ENCODE peak calls at places on chromosomes 12 and 14, in ten cellular contexts. G is heart left ventricle; S is CD8-positive, alpha-beta memory T cell; C is astrocyte; W is PC-3; L is WERI-Rb-1; H is left ventricle myocardium inferior; B is AG04450; Y is ovary; U is uterus. Q is an unnamed sample.

GRCh38 chr12:123099556-123100192 is 51.2 kb downstream of the PITPNM2 start:
- DNase-seq in C (no peak), W (no peak), U (no peak), L (no peak), Y (no peak), S (no peak), B (no peak), H (no peak), G (peak; percentile 10), Q (no peak)

GRCh38 chr12:112182499-112182898 is 57.1 kb downstream of the TRAFD1 start:
- DNase-seq in L (no peak), B (no peak), S (no peak), H (no peak), U (no peak), G (no peak), W (no peak), C (no peak), Y (no peak), Q (no peak)

GRCh38 chr12:124296295-124296915 is 1.5 kb downstream of the RFLNA start:
- DNase-seq in S (no peak), C (no peak), U (no peak), Y (no peak), L (no peak), H (no peak), W (no peak), G (peak; percentile 51), B (no peak), Q (no peak)

GRCh38 chr14:75268638-75269550 is 9.7 kb upstream of the FOS start:
- DNase-seq in H (no peak), L (no peak), B (no peak), U (no peak), S (no peak), Y (no peak), W (no peak), G (no peak), C (no peak), Q (no peak)

GRCh38 chr14:68977741-68978549 is 1.2 kb downstream of the ACTN1 start:
- DNase-seq in S (peak; percentile 37), B (peak; percentile 96), U (peak; percentile 82), L (peak; percentile 43), W (peak; percentile 95), Y (peak; percentile 76), G (peak; percentile 82), H (peak; percentile 64), C (peak; percentile 92), Q (peak; percentile 90)

GRCh38 chr14:32480337-32480736 is 151.2 kb downstream of the AKAP6 start:
- DNase-seq in W (no peak), S (no peak), Y (no peak), U (no peak), G (no peak), L (no peak), B (no peak), H (no peak), C (peak; percentile 68), Q (no peak)

GRCh38 chr14:68217891-68218290 is 398.3 kb downstream of the RAD51B start:
- DNase-seq in Y (no peak), U (no peak), B (no peak), S (no peak), H (no peak), G (no peak), L (no peak), C (no peak), W (no peak), Q (no peak)

GRCh38 chr14:22521449-22522239 is 67.4 kb downstream of the DAD1 start:
- DNase-seq in Y (no peak), L (no peak), W (no peak), S (no peak), H (no peak), G (no peak), C (no peak), B (no peak), U (no peak), Q (no peak)

GRCh38 chr12:67111182-67111581 is 158.0 kb upstream of the CAND1 start:
- DNase-seq in C (no peak), W (no peak), H (no peak), S (no peak), U (no peak), Y (no peak), B (no peak), G (no peak), L (peak; percentile 89), Q (no peak)

GRCh38 chr12:105334568-105334967 is 4.1 kb downstream of the C12orf75 start:
- DNase-seq in Y (no peak), L (no peak), W (peak; percentile 48), H (no peak), U (no peak), C (peak; percentile 75), G (no peak), S (no peak), B (peak; percentile 57), Q (no peak)

GRCh38 chr14:102928412-102929348 is 6.2 kb downstream of the AMN start:
- DNase-seq in H (peak; percentile 58), Y (peak; percentile 56), W (no peak), S (peak; percentile 76), B (no peak), U (peak; percentile 51), C (peak; percentile 10), G (peak; percentile 80), L (peak; percentile 89), Q (no peak)

GRCh38 chr14:68939893-68940613 is 39.0 kb downstream of the ACTN1 start:
- DNase-seq in G (peak; percentile 82), C (peak; percentile 98), H (peak; percentile 80), S (no peak), L (peak; percentile 92), U (peak; percentile 77), B (peak; percentile 80), W (peak; percentile 68), Y (peak; percentile 33), Q (peak; percentile 94)

GRCh38 chr12:127487031-127487430 is 779.9 kb upstream of the TMEM132C start:
- DNase-seq in L (no peak), B (no peak), H (no peak), C (peak; percentile 51), S (no peak), Y (no peak), U (no peak), W (peak; percentile 88), G (no peak), Q (no peak)

GRCh38 chr12:98698603-98699463 is 53.7 kb downstream of the APAF1 start:
- DNase-seq in B (peak; percentile 11), S (no peak), L (peak; percentile 55), Y (peak; percentile 55), U (peak; percentile 51), G (peak; percentile 56), C (peak; percentile 40), W (peak; percentile 80), H (peak; percentile 41), Q (peak; percentile 24)

GRCh38 chr12:121114806-121115205 is 17.9 kb upstream of the P2RX7 start:
- DNase-seq in U (no peak), G (no peak), Y (no peak), C (no peak), W (peak; percentile 23), B (no peak), H (no peak), L (no peak), S (no peak), Q (no peak)

GRCh38 chr12:2634481-2634880 is 160.3 kb upstream of the FKBP4 start:
- DNase-seq in W (no peak), C (no peak), U (no peak), B (no peak), G (no peak), Y (no peak), S (no peak), H (no peak), L (no peak), Q (no peak)

GRCh38 chr14:65035049-65035448 is 48.4 kb downstream of the FNTB start:
- DNase-seq in G (peak; percentile 69), C (no peak), S (no peak), L (no peak), H (peak; percentile 54), W (no peak), B (no peak), U (peak; percentile 47), Y (peak; percentile 49), Q (peak; percentile 69)

GRCh38 chr12:91836696-91837095 is 308.9 kb downstream of the BTG1 start:
- DNase-seq in B (no peak), Y (no peak), H (no peak), W (no peak), C (no peak), G (no peak), U (no peak), L (no peak), S (no peak), Q (no peak)
- H3K4me3 ChIP-seq in B (no peak overlapping the region), Y (no peak overlapping the region), H (no peak overlapping the region), W (no peak overlapping the region), C (no peak overlapping the region), G (no peak overlapping the region), U (no peak overlapping the region), L (no peak overlapping the region), S (no peak overlapping the region), Q (no peak overlapping the region)

DNA sequence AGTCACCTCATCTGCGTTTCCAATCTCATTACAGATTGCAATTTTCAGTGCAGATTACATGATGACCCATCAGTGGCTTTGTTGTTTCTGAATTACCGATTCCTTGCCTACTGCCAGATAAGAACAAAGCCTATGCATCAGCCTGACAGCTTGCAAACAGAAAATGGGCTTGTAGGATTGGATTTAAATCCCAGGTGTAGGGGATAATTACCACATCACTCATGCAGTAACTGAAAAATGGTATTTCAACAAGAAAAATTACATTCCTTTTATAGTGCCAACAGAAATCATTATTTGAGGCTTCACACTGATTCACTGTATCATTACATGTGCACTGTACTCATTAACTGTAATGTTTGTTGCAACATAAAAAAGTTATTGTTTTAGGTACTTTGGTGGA is 689.1 kb downstream of the NOVA1 start:
- DNase-seq in H (no peak), Y (no peak), W (no peak), L (no peak), B (no peak), C (no peak), U (no peak), G (no peak), S (no peak), Q (no peak)
- H3K9me3 ChIP-seq in H (no peaks in the 10 kb centered on the region), Y (no peaks in the 10 kb centered on the region), W (peaks cover 13% of the 10 kb centered on the region), L (no peaks in the 10 kb centered on the region), B (peaks cover 8% of the 10 kb centered on the region), C (no peaks in the 10 kb centered on the region), U (no peaks in the 10 kb centered on the region), G (no peaks in the 10 kb centered on the region), S (no peaks in the 10 kb centered on the region), Q (no peaks in the 10 kb centered on the region)

GRCh38 chr12:115017346-115017745 is 333.4 kb upstream of the TBX3 start:
- DNase-seq in H (no peak), U (no peak), L (no peak), G (no peak), W (no peak), C (no peak), Y (no peak), S (no peak), B (no peak), Q (no peak)
- H3K4me3 ChIP-seq in H (no peak overlapping the region), U (no peak overlapping the region), L (no peak overlapping the region), G (no peak overlapping the region), W (no peak overlapping the region), C (no peak overlapping the region), Y (no peak overlapping the region), S (no peak overlapping the region), B (no peak overlapping the region), Q (no peak overlapping the region)

DNA sequence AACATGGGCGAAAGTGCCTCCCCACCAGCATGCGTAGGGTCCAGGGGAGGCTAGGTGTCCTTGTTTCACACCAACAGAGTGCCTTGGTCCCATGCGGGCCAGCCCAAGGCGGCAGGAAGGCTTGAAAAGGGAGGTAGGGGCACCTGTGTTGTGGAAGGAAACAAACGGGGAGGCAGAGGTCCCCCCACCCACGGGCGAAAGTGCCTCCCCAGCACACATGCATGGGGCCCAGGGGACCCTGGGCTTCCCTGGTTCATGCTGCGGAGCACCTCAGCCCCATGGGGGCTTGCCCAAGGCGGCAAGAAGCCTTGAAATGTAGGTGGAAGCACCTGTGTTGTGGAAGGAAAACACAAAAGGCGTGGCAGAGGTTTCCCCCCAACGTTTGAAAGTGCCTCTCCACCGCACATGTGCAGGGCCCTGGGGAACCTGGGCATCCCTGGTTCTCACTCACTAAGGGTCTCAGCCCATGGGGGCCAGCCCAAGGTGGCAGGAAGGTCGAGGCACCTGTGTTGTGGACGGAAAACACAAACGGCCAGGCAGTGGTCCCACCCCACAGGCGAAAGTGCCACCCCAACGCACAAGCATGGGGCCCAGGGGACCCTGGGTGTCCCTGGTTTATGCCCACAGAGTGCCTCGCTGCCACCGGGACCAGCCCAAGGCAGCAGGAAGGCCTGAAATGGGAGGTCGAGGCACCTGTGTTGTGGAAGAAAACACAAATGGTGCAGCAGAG is 374.7 kb downstream of the ALG10 start:
- DNase-seq in Y (no peak), S (no peak), B (no peak), L (peak; percentile 1), G (peak; percentile 40), U (peak; percentile 4), W (no peak), C (no peak), H (peak; percentile 5), Q (no peak)
- H3K9me3 ChIP-seq in Y (peaks cover 11% of the 10 kb centered on the region), S (no peaks in the 10 kb centered on the region), B (peaks cover 100% of the 10 kb centered on the region), L (no peaks in the 10 kb centered on the region), G (peaks cover 4% of the 10 kb centered on the region), U (no peaks in the 10 kb centered on the region), W (no peaks in the 10 kb centered on the region), C (peaks cover 25% of the 10 kb centered on the region), H (peaks cover 76% of the 10 kb centered on the region), Q (no peaks in the 10 kb centered on the region)

Q was measured in MG63.